ENCODE peak calls at places on chromosomes 11 and 22, in six cellular contexts. One of them, this sample, is unnamed.

GRCh38 chr11:76765863-76766350 is 17.2 kb upstream of the TSKU start:
- DNase-seq in B cell: no peak
- DNase-seq in fibroblast of mammary gland: no peak
- DNase-seq in NCI-H2171: no peak
- DNase-seq in Ammon's horn: no peak
- DNase-seq in globus pallidus: no peak
- DNase-seq in this sample: no peak

GRCh38 chr11:110430267-110431211 is 791 bp downstream of the FDX1 start:
- DNase-seq in Ammon's horn: peak
- DNase-seq in B cell: peak
- DNase-seq in fibroblast of mammary gland: peak
- DNase-seq in NCI-H2171: no peak
- DNase-seq in globus pallidus: peak
- DNase-seq in this sample: peak

GRCh38 chr22:22098457-22099193 is 116.0 kb upstream of the TOP3B start:
- DNase-seq in Ammon's horn: no peak
- DNase-seq in NCI-H2171: no peak
- DNase-seq in fibroblast of mammary gland: no peak
- DNase-seq in globus pallidus: no peak
- DNase-seq in B cell: peak
- DNase-seq in this sample: peak

GRCh38 chr11:554824-555499 is 5.6 kb downstream of the LMNTD2 start:
- DNase-seq in fibroblast of mammary gland: peak
- DNase-seq in Ammon's horn: peak
- DNase-seq in NCI-H2171: peak
- DNase-seq in globus pallidus: no peak
- DNase-seq in B cell: peak
- DNase-seq in this sample: peak

GRCh38 chr11:26297179-26297970 is 34.6 kb upstream of the ANO3 start:
- DNase-seq in fibroblast of mammary gland: peak
- DNase-seq in Ammon's horn: peak
- DNase-seq in globus pallidus: peak
- DNase-seq in NCI-H2171: peak
- DNase-seq in B cell: peak
- DNase-seq in this sample: peak

GRCh38 chr11:134947556-134947955 is 535.5 kb upstream of the B3GAT1 start:
- DNase-seq in globus pallidus: no peak
- DNase-seq in Ammon's horn: no peak
- DNase-seq in B cell: no peak
- DNase-seq in NCI-H2171: no peak
- DNase-seq in fibroblast of mammary gland: no peak
- DNase-seq in this sample: no peak

GRCh38 chr22:33105501-33105911 is 47.3 kb upstream of the SYN3 start:
- DNase-seq in B cell: no peak
- DNase-seq in fibroblast of mammary gland: peak
- DNase-seq in Ammon's horn: peak
- DNase-seq in NCI-H2171: no peak
- DNase-seq in globus pallidus: no peak
- DNase-seq in this sample: no peak

GRCh38 chr11:110951041-110951440 is 238.8 kb upstream of the ARHGAP20 start:
- DNase-seq in NCI-H2171: no peak
- DNase-seq in fibroblast of mammary gland: no peak
- DNase-seq in globus pallidus: no peak
- DNase-seq in B cell: no peak
- DNase-seq in Ammon's horn: no peak
- DNase-seq in this sample: no peak

GRCh38 chr11:12975149-12975548 is 34.0 kb upstream of the RASSF10 start:
- DNase-seq in Ammon's horn: no peak
- DNase-seq in NCI-H2171: no peak
- DNase-seq in globus pallidus: no peak
- DNase-seq in fibroblast of mammary gland: no peak
- DNase-seq in B cell: no peak
- DNase-seq in this sample: no peak

This sample was measured in GM13976.